ENCODE peak calls at places on chromosome 10, in five cellular contexts. One of them, this sample, is unnamed.

GRCh38 chr10:19656420-19657042 is 159.7 kb upstream of the PLXDC2 start:
- DNase-seq in dorsolateral prefrontal cortex: no peak
- DNase-seq in erythroblast: no peak
- DNase-seq in substantia nigra: no peak
- DNase-seq in neural progenitor cell: no peak
- DNase-seq in this sample: no peak

GRCh38 chr10:14592026-14592425 is 182.7 kb downstream of the FAM107B start:
- DNase-seq in neural progenitor cell: no peak
- DNase-seq in substantia nigra: no peak
- DNase-seq in erythroblast: no peak
- DNase-seq in dorsolateral prefrontal cortex: no peak
- DNase-seq in this sample: no peak

GRCh38 chr10:85604884-85605283 is 761.7 kb downstream of the GRID1 start:
- DNase-seq in substantia nigra: no peak
- DNase-seq in erythroblast: no peak
- DNase-seq in neural progenitor cell: no peak
- DNase-seq in dorsolateral prefrontal cortex: no peak
- DNase-seq in this sample: no peak

GRCh38 chr10:71805776-71806705 is 32.7 kb upstream of the VSIR start:
- DNase-seq in neural progenitor cell: peak
- DNase-seq in erythroblast: peak
- DNase-seq in substantia nigra: no peak
- DNase-seq in dorsolateral prefrontal cortex: no peak
- DNase-seq in this sample: peak

GRCh38 chr10:23818484-23818883 is 379.6 kb downstream of the OTUD1 start:
- DNase-seq in dorsolateral prefrontal cortex: no peak
- DNase-seq in erythroblast: no peak
- DNase-seq in neural progenitor cell: peak
- DNase-seq in substantia nigra: no peak
- DNase-seq in this sample: peak

GRCh38 chr10:30967654-30968421 is 63.8 kb downstream of the ZNF438 start:
- DNase-seq in erythroblast: no peak
- DNase-seq in dorsolateral prefrontal cortex: no peak
- DNase-seq in neural progenitor cell: no peak
- DNase-seq in substantia nigra: no peak
- DNase-seq in this sample: no peak

GRCh38 chr10:104548090-104548489 is 93.0 kb upstream of the SORCS3 start:
- DNase-seq in erythroblast: no peak
- DNase-seq in neural progenitor cell: peak
- DNase-seq in dorsolateral prefrontal cortex: no peak
- DNase-seq in substantia nigra: no peak
- DNase-seq in this sample: peak

GRCh38 chr10:44859546-44860285 is 51.4 kb upstream of the TMEM72 start:
- DNase-seq in neural progenitor cell: no peak
- DNase-seq in dorsolateral prefrontal cortex: no peak
- DNase-seq in erythroblast: no peak
- DNase-seq in substantia nigra: no peak
- DNase-seq in this sample: no peak

GRCh38 chr10:51023611-51024010 is 50.7 kb upstream of the PRKG1 start:
- DNase-seq in substantia nigra: no peak
- DNase-seq in dorsolateral prefrontal cortex: no peak
- DNase-seq in erythroblast: no peak
- DNase-seq in neural progenitor cell: no peak
- DNase-seq in this sample: no peak

GRCh38 chr10:129932182-129932581 is 31.9 kb downstream of the EBF3 start:
- DNase-seq in neural progenitor cell: no peak
- DNase-seq in substantia nigra: no peak
- DNase-seq in erythroblast: no peak
- DNase-seq in dorsolateral prefrontal cortex: no peak
- DNase-seq in this sample: no peak

GRCh38 chr10:101969496-101969895 is 86.5 kb downstream of the ARMH3 start:
- DNase-seq in erythroblast: no peak
- DNase-seq in dorsolateral prefrontal cortex: no peak
- DNase-seq in substantia nigra: no peak
- DNase-seq in neural progenitor cell: no peak
- DNase-seq in this sample: no peak

GRCh38 chr10:125967533-125967932 is 71.2 kb downstream of the FANK1 start:
- DNase-seq in neural progenitor cell: no peak
- DNase-seq in erythroblast: no peak
- DNase-seq in dorsolateral prefrontal cortex: no peak
- DNase-seq in substantia nigra: no peak
- DNase-seq in this sample: no peak

GRCh38 chr10:86900955-86901354 is 56.5 kb downstream of the MMRN2 start:
- DNase-seq in dorsolateral prefrontal cortex: peak
- DNase-seq in erythroblast: no peak
- DNase-seq in neural progenitor cell: no peak
- DNase-seq in substantia nigra: peak
- DNase-seq in this sample: no peak

GRCh38 chr10:95889830-95890229 is 17.9 kb upstream of the CC2D2B start:
- DNase-seq in dorsolateral prefrontal cortex: no peak
- DNase-seq in substantia nigra: no peak
- DNase-seq in erythroblast: no peak
- DNase-seq in neural progenitor cell: no peak
- DNase-seq in this sample: no peak

GRCh38 chr10:73359492-73359891 is 828 bp upstream of the CFAP70 start:
- DNase-seq in substantia nigra: no peak
- DNase-seq in dorsolateral prefrontal cortex: no peak
- DNase-seq in erythroblast: no peak
- DNase-seq in neural progenitor cell: no peak
- DNase-seq in this sample: no peak

GRCh38 chr10:116689096-116689495 is 53.3 kb downstream of the HSPA12A start:
- DNase-seq in erythroblast: no peak
- DNase-seq in substantia nigra: no peak
- DNase-seq in neural progenitor cell: no peak
- DNase-seq in dorsolateral prefrontal cortex: no peak
- DNase-seq in this sample: no peak

GRCh38 chr10:110138197-110138812 is 69.1 kb upstream of the MXI1 start:
- DNase-seq in dorsolateral prefrontal cortex: no peak
- DNase-seq in substantia nigra: no peak
- DNase-seq in erythroblast: peak
- DNase-seq in neural progenitor cell: peak
- DNase-seq in this sample: peak

GRCh38 chr10:86802709-86803108 is 46.3 kb downstream of the BMPR1A start:
- DNase-seq in neural progenitor cell: no peak
- DNase-seq in substantia nigra: no peak
- DNase-seq in dorsolateral prefrontal cortex: no peak
- DNase-seq in erythroblast: no peak
- DNase-seq in this sample: no peak

GRCh38 chr10:11869743-11870460 is 46.7 kb downstream of the PROSER2 start:
- DNase-seq in substantia nigra: no peak
- DNase-seq in erythroblast: peak
- DNase-seq in dorsolateral prefrontal cortex: no peak
- DNase-seq in neural progenitor cell: no peak
- DNase-seq in this sample: no peak

GRCh38 chr10:16436367-16436757 is 448 bp upstream of the PTER start:
- DNase-seq in dorsolateral prefrontal cortex: no peak
- DNase-seq in substantia nigra: no peak
- DNase-seq in erythroblast: no peak
- DNase-seq in neural progenitor cell: no peak
- DNase-seq in this sample: no peak

GRCh38 chr10:34723746-34724145 is 91.3 kb downstream of the PARD3 start:
- DNase-seq in neural progenitor cell: peak
- DNase-seq in erythroblast: peak
- DNase-seq in substantia nigra: no peak
- DNase-seq in dorsolateral prefrontal cortex: no peak
- DNase-seq in this sample: peak

GRCh38 chr10:62813981-62814380 is 2.2 kb downstream of the EGR2 start:
- DNase-seq in erythroblast: no peak
- DNase-seq in dorsolateral prefrontal cortex: no peak
- DNase-seq in substantia nigra: no peak
- DNase-seq in neural progenitor cell: no peak
- DNase-seq in this sample: no peak

GRCh38 chr10:49322371-49323170 is 23.6 kb downstream of the C10orf71 start:
- DNase-seq in erythroblast: no peak
- DNase-seq in substantia nigra: no peak
- DNase-seq in dorsolateral prefrontal cortex: no peak
- DNase-seq in neural progenitor cell: no peak
- DNase-seq in this sample: no peak

GRCh38 chr10:91424016-91424415 is 13.9 kb downstream of the HECTD2 start:
- DNase-seq in dorsolateral prefrontal cortex: no peak
- DNase-seq in substantia nigra: no peak
- DNase-seq in neural progenitor cell: no peak
- DNase-seq in erythroblast: no peak
- DNase-seq in this sample: no peak

GRCh38 chr10:58400609-58401008 is 15.4 kb downstream of the TFAM start:
- DNase-seq in erythroblast: no peak
- DNase-seq in neural progenitor cell: no peak
- DNase-seq in substantia nigra: no peak
- DNase-seq in dorsolateral prefrontal cortex: no peak
- DNase-seq in this sample: no peak

This sample was measured in iPS-NIHi11.